ENCODE peak calls at places on chromosomes 5 and 9, in six cellular contexts. C is fibroblast of pulmonary artery, E is GM23248, B is fibroblast of mammary gland, Z is lung, G is GM12865. V is an unnamed sample.

GRCh38 chr5:73968729-73969128 is 342.7 kb downstream of the ARHGEF28 start:
- DNase-seq in C (peak), E (peak), B (no peak), Z (no peak), G (no peak), V (no peak)

GRCh38 chr5:108418172-108418571 is 36.3 kb upstream of the FBXL17 start:
- DNase-seq in C (no peak), E (peak), B (no peak), Z (no peak), G (no peak), V (no peak)

GRCh38 chr5:138241688-138242547 is 28.8 kb upstream of the CDC23 start:
- DNase-seq in C (peak), E (peak), B (no peak), Z (no peak), G (no peak), V (peak)

GRCh38 chr5:132461671-132462070 is 28.9 kb downstream of the IRF1 start:
- DNase-seq in C (no peak), E (no peak), B (no peak), Z (no peak), G (no peak), V (no peak)

GRCh38 chr5:32092938-32093812 is 80.9 kb downstream of the GOLPH3 start:
- DNase-seq in C (peak), E (peak), B (peak), Z (peak), G (peak), V (peak)

GRCh38 chr9:84230355-84231136 is 110.0 kb downstream of the SLC28A3 start:
- DNase-seq in C (peak), E (peak), B (peak), Z (no peak), G (no peak), V (no peak)

GRCh38 chr9:133327834-133328484 is 8.0 kb downstream of the SURF6 start:
- DNase-seq in C (no peak), E (no peak), B (no peak), Z (no peak), G (no peak), V (no peak)

GRCh38 chr5:154464435-154464834 is 13.6 kb downstream of the HAND1 start:
- DNase-seq in C (no peak), E (no peak), B (no peak), Z (no peak), G (no peak), V (no peak)

GRCh38 chr5:143642791-143643190 is 169.2 kb upstream of the HMHB1 start:
- DNase-seq in C (no peak), E (peak), B (no peak), Z (no peak), G (no peak), V (no peak)

GRCh38 chr9:111940697-111941096 is 44.1 kb downstream of the UGCG start:
- DNase-seq in C (no peak), E (peak), B (no peak), Z (no peak), G (no peak), V (no peak)

GRCh38 chr5:96343094-96343493 is 90.0 kb downstream of the PCSK1 start:
- DNase-seq in C (no peak), E (no peak), B (no peak), Z (no peak), G (no peak), V (no peak)

GRCh38 chr9:133472753-133473378 is 6.0 kb downstream of the SLC2A6 start:
- DNase-seq in C (no peak), E (no peak), B (no peak), Z (no peak), G (no peak), V (no peak)

GRCh38 chr9:135565636-135566035 is 4.1 kb downstream of the PAEP start:
- DNase-seq in C (no peak), E (no peak), B (no peak), Z (no peak), G (no peak), V (no peak)

GRCh38 chr5:143037071-143037470 is 266.9 kb downstream of the ARHGAP26 start:
- DNase-seq in C (no peak), E (no peak), B (no peak), Z (no peak), G (peak), V (no peak)

GRCh38 chr5:160071521-160072299 is 47.5 kb downstream of the PWWP2A start:
- DNase-seq in C (peak), E (no peak), B (peak), Z (no peak), G (no peak), V (no peak)

GRCh38 chr5:80755634-80756033 is 100.9 kb upstream of the DHFR start:
- DNase-seq in C (no peak), E (no peak), B (no peak), Z (no peak), G (peak), V (peak)

GRCh38 chr9:950139-950538 is 26.3 kb upstream of the DMRT3 start:
- DNase-seq in C (no peak), E (no peak), B (peak), Z (no peak), G (no peak), V (no peak)

GRCh38 chr5:149210968-149211495 is 60.6 kb upstream of the AFAP1L1 start:
- DNase-seq in C (no peak), E (no peak), B (no peak), Z (no peak), G (no peak), V (no peak)

DNA sequence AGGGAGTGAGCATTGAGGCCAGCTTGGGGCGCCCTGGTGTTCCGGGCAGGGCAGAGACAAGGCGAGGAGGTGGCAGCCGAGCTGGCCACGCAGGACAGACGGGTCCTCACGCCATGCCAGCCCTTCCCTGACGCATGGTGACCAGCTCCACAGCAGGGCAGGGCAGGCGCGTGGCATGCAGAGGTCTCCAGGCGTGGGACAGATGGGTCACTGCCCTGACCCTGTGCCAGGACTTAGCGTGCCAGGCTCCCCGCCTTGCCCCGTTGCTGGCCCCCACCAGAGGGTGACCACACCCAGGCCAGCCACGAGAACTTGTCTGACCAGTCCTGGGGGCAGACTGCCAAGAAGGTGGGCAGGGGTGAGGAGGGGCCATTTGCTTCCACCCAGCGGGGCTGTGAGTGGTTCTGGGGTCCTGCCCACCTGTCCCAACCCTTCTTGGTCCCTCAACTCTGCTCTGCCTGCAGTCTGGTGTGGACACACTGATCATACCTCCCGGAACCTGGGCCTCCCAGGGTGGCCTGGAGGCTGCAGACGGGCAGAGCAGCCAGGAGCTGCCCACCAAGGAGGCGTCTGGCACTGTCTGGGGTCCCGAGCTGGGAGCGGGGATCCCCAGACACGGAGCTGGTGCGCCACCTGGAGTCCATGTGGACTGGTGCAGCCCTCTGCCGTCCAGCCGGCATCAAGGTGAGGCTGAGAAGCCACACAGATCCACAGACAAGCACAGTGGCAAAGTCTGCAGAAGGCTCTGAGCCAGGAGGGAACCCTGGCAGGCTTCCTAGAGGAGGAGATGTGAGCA is at the start of gene RNF224:
- DNase-seq in C (peak), E (peak), B (peak), Z (peak), G (peak), V (peak)
- H3K4me3 ChIP-seq in C (no peak), E (no peak), B (no peak), Z (no peak), G (no peak), V (no peak)

DNA sequence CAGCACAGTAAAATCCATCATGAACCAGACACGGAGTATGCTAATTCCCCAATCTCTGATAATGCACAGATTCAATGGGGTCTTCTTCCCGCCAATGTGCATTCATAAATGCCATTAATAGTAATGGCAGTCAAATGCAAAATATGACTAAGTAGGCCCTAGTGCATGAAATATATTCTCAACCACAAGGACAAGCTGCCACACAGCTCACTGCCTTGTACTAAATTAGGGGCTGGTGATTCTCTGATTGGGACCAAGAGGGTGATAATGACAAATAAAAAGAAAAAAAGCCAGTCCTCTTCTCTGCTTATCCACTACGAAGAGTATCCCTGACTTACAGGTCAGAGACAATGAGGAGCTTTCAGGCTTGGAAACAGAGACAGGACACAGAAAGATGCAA is 148.3 kb downstream of the EBF1 start:
- DNase-seq in C (no peak), E (no peak), B (no peak), Z (no peak), G (peak), V (no peak)
- H3K4me3 ChIP-seq in C (no peak), E (no peak), B (no peak), Z (no peak), G (peak), V (no peak)

GRCh38 chr9:120395374-120395773 is 184.6 kb downstream of the CDK5RAP2 start:
- DNase-seq in C (no peak), E (no peak), B (no peak), Z (no peak), G (no peak), V (no peak)

GRCh38 chr9:120392245-120392644 is 187.7 kb downstream of the CDK5RAP2 start:
- DNase-seq in C (no peak), E (no peak), B (no peak), Z (no peak), G (no peak), V (no peak)

GRCh38 chr9:120393386-120394057 is 186.4 kb downstream of the CDK5RAP2 start:
- DNase-seq in C (peak), E (peak), B (peak), Z (no peak), G (no peak), V (no peak)

GRCh38 chr9:120392711-120393110 is 187.3 kb downstream of the CDK5RAP2 start:
- DNase-seq in C (no peak), E (no peak), B (no peak), Z (no peak), G (no peak), V (no peak)

GRCh38 chr9:120394058-120394669 is 185.8 kb downstream of the CDK5RAP2 start:
- DNase-seq in C (peak), E (peak), B (peak), Z (no peak), G (no peak), V (no peak)
- H3K4me3 ChIP-seq in C (no peak), E (peak), B (no peak), Z (no peak), G (no peak), V (no peak)

GRCh38 chr9:78238061-78239038 is 2.5 kb downstream of the CEP78 start:
- DNase-seq in C (no peak), E (no peak), B (no peak), Z (no peak), G (no peak), V (no peak)

GRCh38 chr9:78235296-78235770 is 542 bp upstream of the CEP78 start:
- DNase-seq in C (peak), E (peak), B (peak), Z (no peak), G (no peak), V (no peak)

GRCh38 chr9:78235771-78236510 is at the start of gene CEP78:
- DNase-seq in C (peak), E (peak), B (peak), Z (peak), G (peak), V (peak)

GRCh38 chr9:78236511-78236950 is 656 bp downstream of the CEP78 start:
- DNase-seq in C (peak), E (peak), B (peak), Z (no peak), G (peak), V (no peak)

GRCh38 chr9:78234810-78235209 is 1.1 kb upstream of the CEP78 start:
- DNase-seq in C (peak), E (peak), B (peak), Z (no peak), G (no peak), V (no peak)
- H3K4me3 ChIP-seq in C (peak), E (peak), B (peak), Z (no peak), G (peak), V (no peak)

GRCh38 chr5:126027652-126028051 is 395.6 kb upstream of the GRAMD2B start:
- DNase-seq in C (no peak), E (no peak), B (no peak), Z (no peak), G (no peak), V (no peak)

GRCh38 chr5:126027149-126027548 is 396.1 kb upstream of the GRAMD2B start:
- DNase-seq in C (no peak), E (no peak), B (no peak), Z (no peak), G (no peak), V (no peak)

GRCh38 chr5:126028336-126028735 is 394.9 kb upstream of the GRAMD2B start:
- DNase-seq in C (peak), E (no peak), B (no peak), Z (no peak), G (no peak), V (no peak)

GRCh38 chr5:126031989-126032716 is 391.1 kb upstream of the GRAMD2B start:
- DNase-seq in C (peak), E (peak), B (peak), Z (no peak), G (no peak), V (no peak)

GRCh38 chr5:126030698-126031097 is 392.5 kb upstream of the GRAMD2B start:
- DNase-seq in C (peak), E (no peak), B (no peak), Z (no peak), G (no peak), V (no peak)
- H3K4me3 ChIP-seq in C (no peak), E (no peak), B (no peak), Z (no peak), G (no peak), V (no peak)

DNA sequence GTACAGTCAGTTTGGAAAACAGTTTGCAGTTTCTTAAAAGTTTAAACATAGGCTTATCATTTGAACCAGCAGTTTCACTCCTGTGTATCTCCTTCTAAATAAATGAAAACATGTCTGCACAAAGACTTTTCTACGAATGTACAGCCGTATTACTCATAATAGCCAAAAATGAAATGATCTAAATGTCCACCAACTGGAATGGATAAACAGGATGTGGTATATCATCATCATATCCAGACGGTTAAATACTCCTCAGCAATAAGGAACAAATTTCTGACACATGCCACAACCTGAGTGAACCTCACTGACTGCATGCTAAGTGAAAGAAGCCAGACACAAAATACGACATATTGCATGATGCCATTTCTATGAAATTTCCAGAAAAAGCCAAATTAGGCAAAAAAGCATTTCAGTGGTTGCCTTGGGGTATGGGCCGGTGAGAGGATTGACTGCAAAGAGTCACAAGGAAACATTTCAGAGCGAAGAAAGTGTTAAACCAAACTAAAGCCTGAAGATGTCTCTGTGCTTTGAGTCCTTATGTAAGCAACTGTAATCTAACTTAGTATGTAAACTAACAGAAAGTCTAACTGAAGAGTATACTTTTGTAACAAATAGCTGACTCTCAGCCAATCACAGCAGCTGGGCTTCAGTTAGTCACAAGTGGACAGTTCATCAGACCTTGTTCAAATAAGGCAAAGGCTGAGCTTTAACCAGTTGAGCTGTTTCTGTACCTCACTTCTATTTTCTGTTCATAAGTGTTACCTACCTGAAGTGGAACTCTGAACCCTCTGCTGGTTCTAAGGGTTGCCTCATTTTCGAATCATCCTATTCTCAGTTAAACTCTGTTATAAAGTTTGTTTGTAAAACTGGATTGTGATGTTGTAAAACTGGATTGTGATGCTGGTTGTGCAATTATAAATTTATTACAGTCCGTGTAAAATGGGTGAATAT is 65.2 kb downstream of the TRIO start:
- DNase-seq in C (peak), E (peak), B (peak), Z (no peak), G (peak), V (no peak)
- H3K4me3 ChIP-seq in C (peak), E (peak), B (no peak), Z (no peak), G (peak), V (no peak)

V was measured in CD4-positive, alpha-beta memory T cell.